ENCODE peak calls at places on chromosomes 7 and 10, in seven cellular contexts. T, E, I, A, H, M and X are unnamed samples.

GRCh38 chr7:51053194-51053925 is 263.2 kb downstream of the COBL start:
- DNase-seq in T (no peak), E (no peak), I (no peak), A (no peak), H (no peak), M (no peak), X (no peak)

GRCh38 chr10:98244586-98244985 is 23.4 kb downstream of the LOXL4 start:
- DNase-seq in T (no peak), E (no peak), I (no peak), A (no peak), H (no peak), M (no peak), X (no peak)

GRCh38 chr7:116218051-116218645 is 7.8 kb downstream of the TES start:
- DNase-seq in T (no peak), E (peak; percentile 95), I (no peak), A (peak; percentile 82), H (no peak), M (peak; percentile 65), X (no peak)

GRCh38 chr7:50641442-50642405 is 76.5 kb upstream of the DDC start:
- DNase-seq in T (no peak), E (no peak), I (no peak), A (no peak), H (no peak), M (no peak), X (no peak)

GRCh38 chr10:114540191-114540590 is 117.9 kb downstream of the ABLIM1 start:
- DNase-seq in T (no peak), E (no peak), I (no peak), A (no peak), H (no peak), M (no peak), X (no peak)

GRCh38 chr7:92137531-92137930 is 3.3 kb upstream of the CYP51A1 start:
- DNase-seq in T (no peak), E (no peak), I (no peak), A (no peak), H (no peak), M (no peak), X (no peak)

GRCh38 chr7:74115326-74115725 is 31.7 kb downstream of the LIMK1 start:
- DNase-seq in T (no peak), E (no peak), I (no peak), A (no peak), H (no peak), M (no peak), X (no peak)

GRCh38 chr10:87915989-87916388 is 52.6 kb downstream of the PTEN start:
- DNase-seq in T (no peak), E (no peak), I (no peak), A (peak; percentile 61), H (no peak), M (no peak), X (no peak)

GRCh38 chr10:132397036-132397541 is at the start of gene PWWP2B:
- DNase-seq in T (peak; percentile 50), E (no peak), I (peak; percentile 60), A (no peak), H (no peak), M (peak; percentile 43), X (no peak)

GRCh38 chr10:35578608-35578956 is 26.6 kb upstream of the GJD4 start:
- DNase-seq in T (no peak), E (no peak), I (no peak), A (no peak), H (no peak), M (no peak), X (no peak)

GRCh38 chr7:13359656-13360055 is 629.8 kb downstream of the ETV1 start:
- DNase-seq in T (no peak), E (no peak), I (no peak), A (no peak), H (no peak), M (no peak), X (no peak)

GRCh38 chr10:110498982-110499795 is 1.5 kb downstream of the DUSP5 start:
- DNase-seq in T (peak; percentile 24), E (no peak), I (peak; percentile 46), A (peak; percentile 73), H (no peak), M (peak; percentile 43), X (no peak)

GRCh38 chr7:48300301-48300700 is 129.0 kb downstream of the ABCA13 start:
- DNase-seq in T (no peak), E (no peak), I (no peak), A (no peak), H (no peak), M (no peak), X (peak; percentile 63)

GRCh38 chr7:82865856-82866255 is 296.8 kb downstream of the PCLO start:
- DNase-seq in T (no peak), E (no peak), I (no peak), A (no peak), H (no peak), M (no peak), X (no peak)

GRCh38 chr7:77409739-77410545 is 6.2 kb downstream of the GSAP start:
- DNase-seq in T (no peak), E (no peak), I (no peak), A (peak; percentile 98), H (no peak), M (no peak), X (no peak)

GRCh38 chr7:111047595-111047994 is 43.3 kb upstream of the LRRN3 start:
- DNase-seq in T (no peak), E (no peak), I (no peak), A (no peak), H (no peak), M (no peak), X (no peak)

GRCh38 chr7:1704326-1705241 is 34.5 kb downstream of the ELFN1 start:
- DNase-seq in T (no peak), E (no peak), I (no peak), A (no peak), H (no peak), M (no peak), X (no peak)